ENCODE peak calls at places on chromosome 19, in seven cellular contexts. F is hepatic stellate cell; R is neuronal stem cell; Z is tibial nerve; K is stimulated activated CD4-positive, alpha-beta T cell treated with anti-CD3 and anti-CD28 coated beads, TNF-alpha, amount 100 ng/mL, for 24 hours; N is OCI-LY7; A is stromal cell of bone marrow. M is an unnamed sample.

GRCh38 chr19:55690109-55690768 is 15.2 kb downstream of the EPN1 start:
- DNase-seq in F (no peak), R (no peak), Z (no peak), K (no peak), N (no peak), A (no peak), M (no peak)

GRCh38 chr19:3494559-3494958 is 5.9 kb downstream of the DOHH start:
- DNase-seq in F (no peak), R (no peak), Z (no peak), K (peak), N (no peak), A (no peak), M (no peak)

GRCh38 chr19:57830071-57830602 is at the start of gene ZNF587B:
- DNase-seq in F (peak), R (peak), Z (peak), K (no peak), N (peak), A (peak), M (no peak)

GRCh38 chr19:7968796-7969559 is 25.5 kb upstream of the TIMM44 start:
- DNase-seq in F (no peak), R (no peak), Z (no peak), K (no peak), N (no peak), A (no peak), M (no peak)

GRCh38 chr19:41994521-41994971 is 516 bp upstream of the ATP1A3 start:
- DNase-seq in F (no peak), R (no peak), Z (no peak), K (no peak), N (peak), A (no peak), M (no peak)

GRCh38 chr19:41324921-41325639 is 15.1 kb downstream of the CCDC97 start:
- DNase-seq in F (peak), R (no peak), Z (no peak), K (no peak), N (no peak), A (peak), M (peak)

GRCh38 chr19:6693681-6694080 is 23.7 kb upstream of the TNFSF14 start:
- DNase-seq in F (no peak), R (no peak), Z (no peak), K (no peak), N (peak), A (no peak), M (no peak)

GRCh38 chr19:664913-665443 is 2.0 kb upstream of the RNF126 start:
- DNase-seq in F (peak), R (peak), Z (peak), K (peak), N (peak), A (peak), M (peak)

GRCh38 chr19:44807652-44808462 is 1.0 kb upstream of the BCAM start:
- DNase-seq in F (peak), R (peak), Z (peak), K (no peak), N (peak), A (no peak), M (peak)

GRCh38 chr19:45472557-45473365 is 5.0 kb downstream of the FOSB start:
- DNase-seq in F (no peak), R (no peak), Z (no peak), K (no peak), N (no peak), A (no peak), M (no peak)

GRCh38 chr19:15288146-15288963 is 44.0 kb downstream of the BRD4 start:
- DNase-seq in F (no peak), R (no peak), Z (no peak), K (no peak), N (peak), A (no peak), M (no peak)

GRCh38 chr19:56141416-56141992 is 417 bp downstream of the ZNF444 start:
- DNase-seq in F (no peak), R (no peak), Z (no peak), K (no peak), N (peak), A (no peak), M (peak)

GRCh38 chr19:1505991-1506881 is 6.6 kb downstream of the ADAMTSL5 start:
- DNase-seq in F (no peak), R (no peak), Z (no peak), K (no peak), N (no peak), A (no peak), M (no peak)

GRCh38 chr19:50906217-50906616 is 5.0 kb downstream of the KLK4 start:
- DNase-seq in F (no peak), R (peak), Z (peak), K (no peak), N (peak), A (no peak), M (no peak)